ENCODE peak calls at places on chromosomes 5 and 9, in five cellular contexts. F is NCI-H2171 treated with DMSO at 0.1 percent for 48 hours; H is fibroblast of pulmonary artery; N is effector memory CD4-positive, alpha-beta T cell; C is activated naive CD4-positive, alpha-beta T cell. P is an unnamed sample.

GRCh38 chr5:149114403-149115312 is 26.6 kb upstream of the ABLIM3 start:
- DNase-seq in F (peak), H (peak), N (no peak), C (no peak), P (peak)

GRCh38 chr5:173486826-173487225 is 129.6 kb downstream of the BOD1 start:
- DNase-seq in F (no peak), H (no peak), N (no peak), C (no peak), P (no peak)

GRCh38 chr9:10062629-10063395 is 550.0 kb downstream of the PTPRD start:
- DNase-seq in F (no peak), H (peak), N (no peak), C (no peak), P (no peak)

GRCh38 chr5:128857061-128857677 is 108.1 kb upstream of the SLC27A6 start:
- DNase-seq in F (no peak), H (no peak), N (no peak), C (no peak), P (peak)

GRCh38 chr5:84696651-84697050 is 312.0 kb upstream of the EDIL3 start:
- DNase-seq in F (no peak), H (no peak), N (no peak), C (no peak), P (no peak)

GRCh38 chr5:77645158-77645994 is 6.9 kb upstream of the OTP start:
- DNase-seq in F (no peak), H (no peak), N (no peak), C (no peak), P (no peak)

GRCh38 chr5:15850536-15850935 is 329.1 kb downstream of the MARCHF11 start:
- DNase-seq in F (no peak), H (no peak), N (no peak), C (no peak), P (no peak)

GRCh38 chr5:134113908-134114875 is at the start of gene TCF7:
- DNase-seq in F (peak), H (peak), N (peak), C (peak), P (peak)

GRCh38 chr5:61332369-61332745 is 299 bp downstream of the ZSWIM6 start:
- DNase-seq in F (peak), H (peak), N (no peak), C (peak), P (no peak)

GRCh38 chr5:7779019-7779662 is 71.8 kb downstream of the CFAP90 start:
- DNase-seq in F (no peak), H (no peak), N (no peak), C (no peak), P (no peak)

GRCh38 chr9:110330484-110331115 is 7.1 kb downstream of the TXNDC8 start:
- DNase-seq in F (no peak), H (peak), N (no peak), C (no peak), P (peak)

GRCh38 chr5:168288349-168289245 is 2.8 kb upstream of the WWC1 start:
- DNase-seq in F (no peak), H (no peak), N (no peak), C (no peak), P (no peak)

GRCh38 chr5:137498301-137498735 is 808 bp downstream of the SPOCK1 start:
- DNase-seq in F (no peak), H (peak), N (no peak), C (no peak), P (no peak)

GRCh38 chr9:128257086-128257825 is 18.6 kb downstream of the GOLGA2 start:
- DNase-seq in F (no peak), H (no peak), N (no peak), C (no peak), P (no peak)

GRCh38 chr5:155587458-155587857 is 573.9 kb downstream of the KIF4B start:
- DNase-seq in F (peak), H (no peak), N (no peak), C (no peak), P (no peak)

GRCh38 chr9:72476617-72477375 is 44.6 kb upstream of the TMC1 start:
- DNase-seq in F (peak), H (peak), N (no peak), C (no peak), P (no peak)

GRCh38 chr9:28064241-28064640 is 491.0 kb upstream of the C9orf72 start:
- DNase-seq in F (peak), H (no peak), N (no peak), C (no peak), P (no peak)

GRCh38 chr9:91783411-91783810 is 166.6 kb downstream of the ROR2 start:
- DNase-seq in F (peak), H (no peak), N (no peak), C (no peak), P (no peak)

GRCh38 chr5:146165469-146165868 is 17.0 kb downstream of the LARS1 start:
- DNase-seq in F (no peak), H (no peak), N (no peak), C (no peak), P (no peak)

GRCh38 chr5:67211926-67212325 is 15.3 kb upstream of the CD180 start:
- DNase-seq in F (no peak), H (peak), N (no peak), C (no peak), P (peak)

GRCh38 chr5:160197341-160198147 is 31.8 kb upstream of the FABP6 start:
- DNase-seq in F (peak), H (peak), N (no peak), C (no peak), P (no peak)

GRCh38 chr9:36532353-36532752 is 40.3 kb upstream of the MELK start:
- DNase-seq in F (no peak), H (no peak), N (no peak), C (no peak), P (no peak)

GRCh38 chr9:29966247-29966646 is 2393.0 kb upstream of the C9orf72 start:
- DNase-seq in F (no peak), H (peak), N (no peak), C (no peak), P (no peak)

GRCh38 chr9:26746357-26747072 is 146.1 kb downstream of the CAAP1 start:
- DNase-seq in F (no peak), H (peak), N (no peak), C (no peak), P (no peak)

GRCh38 chr9:136644593-136645342 is 17.9 kb upstream of the EGFL7 start:
- DNase-seq in F (no peak), H (no peak), N (peak), C (peak), P (no peak)

GRCh38 chr9:90933468-90933867 is 131.8 kb downstream of the SYK start:
- DNase-seq in F (no peak), H (no peak), N (no peak), C (no peak), P (no peak)

P was measured in fibroblast of gingiva.